ENCODE peak calls at places on chromosomes 2 and 18, in four cellular contexts. I, C, Q and O are unnamed samples.

GRCh38 chr2:100260712-100261620 is 61.3 kb downstream of the LONRF2 start:
- DNase-seq in I (peak), C (no peak), Q (no peak), O (peak)

GRCh38 chr2:57696016-57696415 is 350.6 kb upstream of the VRK2 start:
- DNase-seq in I (no peak), C (no peak), Q (no peak), O (no peak)

GRCh38 chr2:159574246-159574645 is 42.1 kb downstream of the BAZ2B start:
- DNase-seq in I (no peak), C (no peak), Q (no peak), O (peak)

GRCh38 chr2:44668336-44668735 is 273.2 kb upstream of the SIX3 start:
- DNase-seq in I (no peak), C (no peak), Q (no peak), O (no peak)

GRCh38 chr2:218129756-218130155 is 3.9 kb downstream of the CXCR2 start:
- DNase-seq in I (no peak), C (no peak), Q (no peak), O (no peak)

GRCh38 chr2:205834776-205835175 is 152.5 kb downstream of the NRP2 start:
- DNase-seq in I (no peak), C (no peak), Q (no peak), O (no peak)

GRCh38 chr18:8478166-8478967 is 130.9 kb upstream of the RAB12 start:
- DNase-seq in I (no peak), C (peak), Q (peak), O (peak)

GRCh38 chr2:9230881-9231280 is 24.3 kb downstream of the ASAP2 start:
- DNase-seq in I (no peak), C (no peak), Q (no peak), O (no peak)

GRCh38 chr2:197668296-197668695 is 7.1 kb downstream of the RFTN2 start:
- DNase-seq in I (no peak), C (no peak), Q (no peak), O (no peak)

GRCh38 chr2:227876536-227876882 is 5.1 kb downstream of the DAW1 start:
- DNase-seq in I (no peak), C (no peak), Q (no peak), O (no peak)

GRCh38 chr2:10028988-10029874 is 14.1 kb upstream of the KLF11 start:
- DNase-seq in I (peak), C (peak), Q (peak), O (no peak)

GRCh38 chr2:176107731-176108181 is 676 bp downstream of the HOXD11 start:
- DNase-seq in I (no peak), C (no peak), Q (no peak), O (no peak)

GRCh38 chr2:11305338-11305737 is 39.1 kb downstream of the ROCK2 start:
- DNase-seq in I (no peak), C (no peak), Q (no peak), O (no peak)

GRCh38 chr2:196131949-196132925 is 39.1 kb downstream of the STK17B start:
- DNase-seq in I (no peak), C (peak), Q (peak), O (no peak)

GRCh38 chr2:14385043-14385442 is 247.5 kb upstream of the LRATD1 start:
- DNase-seq in I (no peak), C (no peak), Q (no peak), O (peak)

GRCh38 chr2:42969231-42970150 is 177.1 kb upstream of the HAAO start:
- DNase-seq in I (no peak), C (no peak), Q (no peak), O (no peak)